ENCODE peak calls at places on chromosomes 11 and 22, in nine cellular contexts. Z is A549, X is H1, N is uterus, F is prostate gland, T is GM12878, H is body of pancreas, M is gastrocnemius medialis, Q is tibial nerve. C is an unnamed sample.

GRCh38 chr11:11141019-11141418 is 212.0 kb downstream of the CSNK2A3 start:
- DNase-seq in Z (no peak), X (no peak), N (no peak), F (no peak), T (no peak), H (no peak), M (no peak), Q (no peak), C (no peak)

GRCh38 chr11:47136327-47136726 is 40.4 kb downstream of the ARFGAP2 start:
- DNase-seq in Z (no peak), X (no peak), N (no peak), F (no peak), T (no peak), H (no peak), M (no peak), Q (no peak), C (no peak)

GRCh38 chr11:46555269-46556054 is 38.4 kb downstream of the AMBRA1 start:
- DNase-seq in Z (no peak), X (no peak), N (no peak), F (no peak), T (peak; percentile 30), H (no peak), M (no peak), Q (no peak), C (no peak)

GRCh38 chr11:46979358-46979757 is 42.8 kb downstream of the CSTPP1 start:
- DNase-seq in Z (no peak), X (no peak), N (no peak), F (no peak), T (no peak), H (no peak), M (no peak), Q (no peak), C (no peak)

GRCh38 chr11:112965601-112966125 is 4.4 kb downstream of the NCAM1 start:
- DNase-seq in Z (no peak), X (no peak), N (no peak), F (no peak), T (no peak), H (no peak), M (no peak), Q (no peak), C (no peak)

GRCh38 chr11:84747871-84748270 is 879.3 kb downstream of the DLG2 start:
- DNase-seq in Z (no peak), X (no peak), N (no peak), F (no peak), T (no peak), H (no peak), M (no peak), Q (no peak), C (no peak)

GRCh38 chr11:76808996-76809395 is 25.8 kb downstream of the TSKU start:
- DNase-seq in Z (no peak), X (no peak), N (no peak), F (no peak), T (no peak), H (no peak), M (no peak), Q (no peak), C (peak; percentile 7)

GRCh38 chr11:68978931-68979591 is 1.7 kb downstream of the MRGPRD start:
- DNase-seq in Z (no peak), X (no peak), N (no peak), F (no peak), T (no peak), H (no peak), M (no peak), Q (peak; percentile 17), C (peak; percentile 45)

GRCh38 chr11:353315-353857 is 15.9 kb upstream of the B4GALNT4 start:
- DNase-seq in Z (no peak), X (no peak), N (peak; percentile 91), F (peak; percentile 88), T (no peak), H (peak; percentile 89), M (peak; percentile 60), Q (peak; percentile 80), C (peak; percentile 85)

GRCh38 chr22:46609724-46610161 is 10.4 kb upstream of the GRAMD4 start:
- DNase-seq in Z (no peak), X (no peak), N (no peak), F (no peak), T (no peak), H (no peak), M (no peak), Q (no peak), C (no peak)

GRCh38 chr22:47918276-47918928 is 1156.0 kb downstream of the TBC1D22A start:
- DNase-seq in Z (no peak), X (no peak), N (no peak), F (no peak), T (peak; percentile 47), H (no peak), M (no peak), Q (no peak), C (no peak)

GRCh38 chr11:67627788-67628624 is 1.7 kb downstream of the NUDT8 start:
- DNase-seq in Z (no peak), X (no peak), N (no peak), F (no peak), T (no peak), H (no peak), M (no peak), Q (no peak), C (no peak)

GRCh38 chr11:67027943-67028542 is 5.1 kb downstream of the SYT12 start:
- DNase-seq in Z (no peak), X (no peak), N (no peak), F (no peak), T (peak; percentile 53), H (no peak), M (no peak), Q (no peak), C (no peak)

GRCh38 chr11:92707173-92707619 is 262.3 kb upstream of the MTNR1B start:
- DNase-seq in Z (no peak), X (no peak), N (no peak), F (peak; percentile 74), T (no peak), H (no peak), M (no peak), Q (no peak), C (peak; percentile 88)

GRCh38 chr11:6129634-6130033 is 22.1 kb downstream of the OR56B4 start:
- DNase-seq in Z (no peak), X (no peak), N (no peak), F (no peak), T (no peak), H (peak; percentile 4), M (no peak), Q (no peak), C (no peak)

GRCh38 chr11:4626207-4627105 is 10.8 kb upstream of the OR51D1 start:
- DNase-seq in Z (peak; percentile 8), X (peak; percentile 84), N (peak; percentile 32), F (peak; percentile 88), T (no peak), H (peak; percentile 47), M (no peak), Q (no peak), C (no peak)

GRCh38 chr22:26484360-26484706 is 656 bp downstream of the SRRD start:
- DNase-seq in Z (no peak), X (no peak), N (no peak), F (no peak), T (no peak), H (no peak), M (no peak), Q (no peak), C (no peak)

DNA sequence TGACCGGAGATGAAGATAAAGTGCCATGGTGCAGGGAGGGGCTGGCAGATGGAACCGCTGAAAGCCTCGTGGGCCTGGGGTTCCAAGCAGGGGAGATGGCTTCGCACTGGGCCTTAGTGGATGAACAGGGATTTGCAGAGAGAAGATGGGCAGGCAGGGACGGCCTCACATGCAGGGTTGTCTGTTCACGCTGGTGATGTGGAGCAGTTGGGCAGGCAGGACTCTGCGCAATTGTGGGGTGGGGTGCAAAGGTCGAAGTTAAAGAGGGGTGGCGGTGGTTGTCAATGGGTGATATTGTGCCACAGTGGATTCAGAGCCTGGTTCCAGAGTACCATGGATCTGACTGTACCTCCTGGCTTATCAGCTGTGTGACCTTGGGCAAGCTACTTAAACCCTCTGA is 7.9 kb downstream of the MB start:
- DNase-seq in Z (no peak), X (no peak), N (no peak), F (no peak), T (no peak), H (no peak), M (no peak), Q (no peak), C (no peak)
- H3K4me1 ChIP-seq in Z (peaks cover 7% of the 10 kb centered on the region), X (no peaks in the 10 kb centered on the region), N (no peaks in the 10 kb centered on the region), F (no peaks in the 10 kb centered on the region), T (peaks cover 10% of the 10 kb centered on the region), H (peaks cover 18% of the 10 kb centered on the region), M (peaks cover 70% of the 10 kb centered on the region), Q (no peaks in the 10 kb centered on the region), C (no peaks in the 10 kb centered on the region)

DNA sequence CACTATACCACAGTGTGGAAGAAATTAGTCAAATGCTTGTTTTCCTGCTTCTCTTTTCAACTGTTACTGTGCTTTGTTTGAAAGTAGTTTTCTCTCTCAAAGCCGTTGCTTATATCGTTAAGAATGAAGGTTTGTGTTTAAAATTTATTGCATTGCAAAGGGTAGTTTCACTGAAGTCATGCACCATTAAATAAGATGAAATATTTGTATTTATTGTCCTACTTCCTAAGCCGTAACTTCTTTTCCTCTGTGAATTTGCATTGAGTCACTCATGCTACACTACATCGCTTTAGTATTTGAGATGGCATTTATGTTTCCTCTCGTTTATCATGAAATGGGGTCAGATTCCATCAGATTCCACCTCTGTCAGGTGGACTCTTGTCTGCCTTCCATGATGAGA is 65.8 kb upstream of the RASSF10 start:
- DNase-seq in Z (no peak), X (no peak), N (no peak), F (no peak), T (no peak), H (no peak), M (no peak), Q (no peak), C (no peak)
- H3K4me3 ChIP-seq in Z (no peak overlapping the region), X (no peak overlapping the region), N (no peak overlapping the region), F (no peak overlapping the region), T (no peak overlapping the region), H (no peak overlapping the region), M (no peak overlapping the region), Q (no peak overlapping the region), C (no peak overlapping the region)

GRCh38 chr11:33375688-33376311 is 118.6 kb downstream of the HIPK3 start:
- DNase-seq in Z (peak; percentile 19), X (peak; percentile 72), N (no peak), F (no peak), T (no peak), H (no peak), M (no peak), Q (no peak), C (no peak)
- TF ChIP-seq POLR2A in Z (peak; percentile 23), X (no peak), N (no peak), F (no peak), T (no peak), H (no peak), M (no peak), Q (no peak), C (no peak)

DNA sequence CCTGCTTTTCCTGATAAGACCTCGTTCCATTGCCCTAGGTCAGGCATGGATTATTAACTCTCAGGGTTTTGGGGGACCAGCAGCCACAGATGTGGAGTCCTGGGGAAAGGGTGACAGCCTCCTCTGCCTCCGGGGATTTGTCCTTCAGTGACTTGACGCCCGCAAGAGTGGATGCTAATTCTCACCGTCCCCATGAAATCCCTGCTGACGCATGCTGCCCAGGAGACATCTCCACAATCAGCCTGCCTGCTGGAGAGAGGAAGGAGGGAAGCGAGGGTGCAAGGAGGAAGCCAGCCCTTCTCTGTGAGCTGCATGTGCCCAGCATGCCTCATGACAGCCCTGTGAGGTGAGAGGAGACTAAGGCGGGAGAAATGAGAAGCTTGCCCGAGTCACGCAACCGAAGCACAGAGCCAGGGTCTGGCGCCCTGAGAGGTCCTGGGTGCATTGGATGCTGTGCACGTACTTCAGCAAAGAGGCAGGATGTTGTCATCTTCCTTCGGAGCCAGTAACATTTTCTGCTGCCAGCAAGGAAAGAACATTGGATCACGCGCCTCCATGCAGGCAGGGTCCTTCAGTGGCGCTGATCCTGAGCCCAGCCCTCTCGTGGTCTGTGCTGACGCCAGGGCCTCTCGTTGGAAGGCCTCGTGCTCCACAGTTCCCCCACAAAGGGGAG is 27.3 kb upstream of the KRTAP5-6 start:
- DNase-seq in Z (no peak), X (no peak), N (no peak), F (no peak), T (no peak), H (no peak), M (no peak), Q (no peak), C (peak; percentile 39)
- H3K4me1 ChIP-seq in Z (no peaks in the 10 kb centered on the region), X (no peaks in the 10 kb centered on the region), N (no peaks in the 10 kb centered on the region), F (no peaks in the 10 kb centered on the region), T (no peaks in the 10 kb centered on the region), H (peaks cover 6% of the 10 kb centered on the region), M (no peaks in the 10 kb centered on the region), Q (no peaks in the 10 kb centered on the region), C (no peaks in the 10 kb centered on the region)

C was measured in breast epithelium.